ENCODE peak calls at places on chromosomes 13 and 19, in four cellular contexts. One of them, this sample, is unnamed.

GRCh38 chr19:49831592-49831991 is 13.5 kb downstream of the MED25 start:
- DNase-seq in endodermal cell: no peak
- DNase-seq in spleen: no peak
- DNase-seq in CD4-positive, alpha-beta T cell: no peak
- DNase-seq in this sample: no peak

GRCh38 chr13:61294467-61295186 is 121.0 kb downstream of the PCDH20 start:
- DNase-seq in spleen: no peak
- DNase-seq in CD4-positive, alpha-beta T cell: no peak
- DNase-seq in endodermal cell: no peak
- DNase-seq in this sample: no peak

GRCh38 chr19:6717441-6717971 is 2.9 kb downstream of the C3 start:
- DNase-seq in spleen: no peak
- DNase-seq in endodermal cell: no peak
- DNase-seq in CD4-positive, alpha-beta T cell: no peak
- DNase-seq in this sample: no peak

GRCh38 chr19:41753936-41754529 is 1.3 kb upstream of the CEACAM6 start:
- DNase-seq in CD4-positive, alpha-beta T cell: peak
- DNase-seq in spleen: peak
- DNase-seq in endodermal cell: peak
- DNase-seq in this sample: peak

GRCh38 chr13:61880576-61881283 is 465.1 kb upstream of the PCDH20 start:
- DNase-seq in endodermal cell: peak
- DNase-seq in CD4-positive, alpha-beta T cell: no peak
- DNase-seq in spleen: no peak
- DNase-seq in this sample: no peak

GRCh38 chr13:85194482-85194881 is 604.7 kb downstream of the SLITRK6 start:
- DNase-seq in endodermal cell: no peak
- DNase-seq in spleen: no peak
- DNase-seq in CD4-positive, alpha-beta T cell: no peak
- DNase-seq in this sample: no peak

GRCh38 chr13:39825886-39826285 is 170.4 kb downstream of the COG6 start:
- DNase-seq in spleen: no peak
- DNase-seq in endodermal cell: no peak
- DNase-seq in CD4-positive, alpha-beta T cell: no peak
- DNase-seq in this sample: no peak

GRCh38 chr19:15180451-15181390 is 20.1 kb downstream of the NOTCH3 start:
- DNase-seq in spleen: peak
- DNase-seq in CD4-positive, alpha-beta T cell: no peak
- DNase-seq in endodermal cell: peak
- DNase-seq in this sample: no peak

GRCh38 chr13:28569886-28570285 is 75.0 kb upstream of the FLT1 start:
- DNase-seq in spleen: no peak
- DNase-seq in endodermal cell: no peak
- DNase-seq in CD4-positive, alpha-beta T cell: no peak
- DNase-seq in this sample: no peak

GRCh38 chr19:17739121-17739875 is 12.0 kb upstream of the FCHO1 start:
- DNase-seq in endodermal cell: no peak
- DNase-seq in spleen: peak
- DNase-seq in CD4-positive, alpha-beta T cell: no peak
- DNase-seq in this sample: peak

DNA sequence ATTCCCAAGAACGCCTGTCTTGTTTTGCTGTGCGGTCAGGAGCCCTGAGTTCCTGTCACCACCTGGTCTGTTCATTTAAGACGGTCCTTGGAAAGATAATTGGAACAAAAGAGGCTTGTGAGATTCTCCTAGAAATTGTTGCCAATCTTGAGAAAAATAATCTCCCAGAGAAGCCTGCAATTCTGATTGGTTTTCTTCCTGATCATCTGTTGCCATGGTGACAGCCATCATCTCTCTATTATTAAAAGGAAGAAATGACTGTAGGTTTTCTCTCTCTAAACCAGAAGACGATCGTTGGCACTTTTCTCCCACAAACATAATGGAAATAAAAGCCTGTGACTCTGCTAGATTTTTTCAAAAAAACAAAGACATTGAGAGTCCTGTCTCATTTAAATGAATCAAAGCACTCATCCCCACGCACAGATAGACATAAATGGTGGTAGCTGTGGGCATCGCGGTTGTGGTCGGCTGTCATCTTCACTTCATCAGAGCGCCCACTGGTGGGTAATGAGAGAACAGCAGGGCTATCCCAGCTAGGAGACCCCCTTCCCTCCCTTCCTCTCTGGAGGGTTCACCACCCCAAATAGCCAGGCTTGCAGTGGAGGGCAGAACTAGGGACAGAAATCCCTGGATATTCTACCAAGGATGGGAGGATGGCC is 21.7 kb upstream of the CALM3 start:
- DNase-seq in endodermal cell: peak
- DNase-seq in CD4-positive, alpha-beta T cell: no peak
- DNase-seq in spleen: no peak
- DNase-seq in this sample: no peak
- TF ChIP-seq CTCF in endodermal cell: peak
- TF ChIP-seq CTCF in CD4-positive, alpha-beta T cell: no peak
- TF ChIP-seq CTCF in spleen: peak
- TF ChIP-seq CTCF in this sample: no peak

DNA sequence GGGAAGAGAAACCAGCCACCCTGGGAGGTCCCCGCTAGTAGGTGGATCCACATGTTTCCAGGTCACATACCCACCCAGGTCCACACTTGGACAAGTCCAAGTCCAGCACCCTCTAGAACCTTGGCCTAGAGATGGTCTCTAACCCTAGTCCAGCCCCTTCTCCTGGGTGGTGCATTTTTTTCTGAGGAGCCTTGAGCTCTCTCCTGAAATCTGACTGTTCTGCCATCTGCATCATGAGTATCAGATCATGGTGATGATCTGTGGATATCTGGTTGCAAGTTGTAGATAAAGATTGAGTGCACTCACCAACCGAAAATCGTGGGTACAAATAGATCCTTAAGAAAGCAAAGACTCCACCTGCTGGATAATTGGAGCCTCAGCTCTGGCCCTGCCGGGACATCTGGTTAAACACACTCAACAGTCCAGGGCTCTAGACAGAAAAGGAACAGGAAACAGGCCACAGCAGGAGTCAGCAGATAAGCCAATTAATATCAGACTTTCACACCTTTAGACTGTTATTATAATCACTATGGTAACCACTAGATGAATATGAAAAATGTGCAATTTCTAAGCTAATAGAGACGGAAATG is 41.1 kb downstream of the GPR12 start:
- DNase-seq in endodermal cell: no peak
- DNase-seq in CD4-positive, alpha-beta T cell: no peak
- DNase-seq in spleen: no peak
- DNase-seq in this sample: no peak
- TF ChIP-seq CTCF in endodermal cell: peak
- TF ChIP-seq CTCF in CD4-positive, alpha-beta T cell: no peak
- TF ChIP-seq CTCF in spleen: no peak
- TF ChIP-seq CTCF in this sample: no peak

GRCh38 chr19:43934985-43935708 is at the start of gene ZNF45:
- DNase-seq in spleen: peak
- DNase-seq in endodermal cell: peak
- DNase-seq in CD4-positive, alpha-beta T cell: peak
- DNase-seq in this sample: peak
- TF ChIP-seq CTCF in spleen: no peak
- TF ChIP-seq CTCF in endodermal cell: no peak
- TF ChIP-seq CTCF in CD4-positive, alpha-beta T cell: no peak
- TF ChIP-seq CTCF in this sample: no peak

GRCh38 chr19:13243971-13244370 is 93.8 kb downstream of the IER2 start:
- DNase-seq in endodermal cell: peak
- DNase-seq in spleen: no peak
- DNase-seq in CD4-positive, alpha-beta T cell: no peak
- DNase-seq in this sample: no peak

GRCh38 chr19:13238891-13239534 is 88.8 kb downstream of the IER2 start:
- DNase-seq in spleen: no peak
- DNase-seq in endodermal cell: no peak
- DNase-seq in CD4-positive, alpha-beta T cell: no peak
- DNase-seq in this sample: no peak

GRCh38 chr19:13244920-13245319 is 94.7 kb downstream of the IER2 start:
- DNase-seq in CD4-positive, alpha-beta T cell: no peak
- DNase-seq in spleen: no peak
- DNase-seq in endodermal cell: no peak
- DNase-seq in this sample: no peak

GRCh38 chr19:13240312-13241022 is 90.3 kb downstream of the IER2 start:
- DNase-seq in endodermal cell: no peak
- DNase-seq in CD4-positive, alpha-beta T cell: no peak
- DNase-seq in spleen: no peak
- DNase-seq in this sample: no peak

DNA sequence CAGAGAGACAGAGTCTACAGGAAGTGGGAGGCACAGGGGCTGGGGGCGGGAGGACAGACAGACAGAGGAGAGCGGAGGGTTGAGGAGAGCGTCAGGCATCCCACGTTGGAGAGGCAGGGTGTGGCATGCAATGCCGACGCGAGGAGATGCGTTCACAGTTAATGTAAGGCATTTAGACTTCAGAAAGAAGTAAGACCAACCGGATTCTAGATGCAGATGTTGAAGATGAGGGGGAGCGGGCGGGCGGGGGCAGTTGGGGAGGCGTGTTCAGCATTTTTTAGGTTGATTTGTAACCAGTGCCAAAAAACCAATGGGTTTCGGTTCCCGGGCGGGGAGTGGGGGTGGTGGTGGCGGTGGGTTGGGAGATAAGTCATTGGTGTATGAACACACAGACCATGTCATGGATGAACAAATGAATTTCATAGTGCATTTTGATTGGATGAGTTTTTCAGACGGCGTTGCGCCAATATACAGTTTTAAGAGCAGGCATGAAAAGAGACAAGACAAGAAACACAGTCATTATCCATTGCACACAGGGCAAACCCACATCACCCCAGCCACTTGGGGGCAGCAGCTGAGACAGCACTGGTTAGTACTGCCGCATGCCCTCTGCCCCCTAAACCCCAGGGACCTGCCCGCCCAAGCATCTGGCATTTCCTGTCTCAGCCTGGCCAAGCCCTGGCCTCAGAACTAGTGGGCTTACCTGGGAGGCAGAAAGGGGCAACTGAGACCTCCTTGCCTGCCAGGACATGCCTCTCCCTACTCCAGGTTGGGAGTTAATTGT is 91.3 kb downstream of the IER2 start:
- DNase-seq in endodermal cell: peak
- DNase-seq in CD4-positive, alpha-beta T cell: no peak
- DNase-seq in spleen: no peak
- DNase-seq in this sample: peak
- TF ChIP-seq CTCF in endodermal cell: peak
- TF ChIP-seq CTCF in CD4-positive, alpha-beta T cell: no peak
- TF ChIP-seq CTCF in spleen: no peak
- TF ChIP-seq CTCF in this sample: no peak

GRCh38 chr13:93248627-93249047 is 22.0 kb downstream of the GPC6 start:
- DNase-seq in CD4-positive, alpha-beta T cell: no peak
- DNase-seq in endodermal cell: peak
- DNase-seq in spleen: no peak
- DNase-seq in this sample: no peak
- TF ChIP-seq CTCF in CD4-positive, alpha-beta T cell: no peak
- TF ChIP-seq CTCF in endodermal cell: peak
- TF ChIP-seq CTCF in spleen: no peak
- TF ChIP-seq CTCF in this sample: no peak

GRCh38 chr19:14072535-14073231 is at the start of gene MISP3:
- DNase-seq in spleen: peak
- DNase-seq in endodermal cell: peak
- DNase-seq in CD4-positive, alpha-beta T cell: no peak
- DNase-seq in this sample: peak

GRCh38 chr19:14070268-14071050 is 2.1 kb upstream of the MISP3 start:
- DNase-seq in CD4-positive, alpha-beta T cell: no peak
- DNase-seq in endodermal cell: no peak
- DNase-seq in spleen: no peak
- DNase-seq in this sample: no peak

GRCh38 chr19:14078406-14078805 is 5.8 kb downstream of the MISP3 start:
- DNase-seq in CD4-positive, alpha-beta T cell: no peak
- DNase-seq in endodermal cell: no peak
- DNase-seq in spleen: no peak
- DNase-seq in this sample: no peak

GRCh38 chr19:14073925-14074838 is 1.6 kb downstream of the MISP3 start:
- DNase-seq in spleen: peak
- DNase-seq in CD4-positive, alpha-beta T cell: no peak
- DNase-seq in endodermal cell: no peak
- DNase-seq in this sample: no peak

DNA sequence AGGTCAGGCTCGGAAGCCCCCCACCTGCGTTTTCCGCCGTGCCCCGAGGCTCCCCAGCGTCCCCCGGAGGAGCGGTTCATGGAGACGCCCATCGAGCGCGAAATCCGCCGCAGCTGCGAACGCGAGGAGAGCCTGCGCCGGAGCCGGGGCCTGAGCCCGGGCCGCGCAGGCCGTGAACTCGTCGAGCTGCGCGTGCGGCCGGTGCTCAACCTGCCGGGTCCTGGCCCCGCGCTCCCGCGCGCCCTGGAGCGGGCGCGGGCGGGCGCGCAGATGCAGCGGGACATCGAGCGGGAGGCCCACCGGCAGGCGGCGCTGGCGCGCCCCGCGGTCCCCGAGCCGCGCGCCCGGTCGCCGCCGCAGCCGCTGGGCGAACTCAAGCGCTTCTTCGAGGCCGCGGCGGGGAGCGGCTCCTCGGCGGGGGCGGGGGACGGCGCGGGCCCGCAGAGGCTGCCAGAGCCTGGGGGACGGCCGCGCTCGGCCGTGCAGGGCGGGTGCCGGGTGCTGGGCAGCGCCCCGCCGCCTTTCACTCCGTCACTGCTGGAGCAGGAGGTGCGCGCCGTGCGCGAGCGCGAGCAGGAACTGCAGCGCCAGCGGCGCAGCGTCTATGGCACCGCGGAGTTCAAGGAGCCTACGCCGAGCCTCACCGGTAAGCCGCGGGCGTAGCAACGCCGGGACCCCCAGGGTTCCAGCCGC is 792 bp downstream of the MISP3 start:
- DNase-seq in CD4-positive, alpha-beta T cell: peak
- DNase-seq in endodermal cell: peak
- DNase-seq in spleen: peak
- DNase-seq in this sample: peak
- TF ChIP-seq CTCF in CD4-positive, alpha-beta T cell: no peak
- TF ChIP-seq CTCF in endodermal cell: peak
- TF ChIP-seq CTCF in spleen: peak
- TF ChIP-seq CTCF in this sample: no peak

GRCh38 chr13:81031996-81032395 is 691.1 kb upstream of the SPRY2 start:
- DNase-seq in CD4-positive, alpha-beta T cell: no peak
- DNase-seq in endodermal cell: no peak
- DNase-seq in spleen: no peak
- DNase-seq in this sample: no peak
- TF ChIP-seq CTCF in CD4-positive, alpha-beta T cell: no peak
- TF ChIP-seq CTCF in endodermal cell: no peak
- TF ChIP-seq CTCF in spleen: no peak
- TF ChIP-seq CTCF in this sample: no peak

DNA sequence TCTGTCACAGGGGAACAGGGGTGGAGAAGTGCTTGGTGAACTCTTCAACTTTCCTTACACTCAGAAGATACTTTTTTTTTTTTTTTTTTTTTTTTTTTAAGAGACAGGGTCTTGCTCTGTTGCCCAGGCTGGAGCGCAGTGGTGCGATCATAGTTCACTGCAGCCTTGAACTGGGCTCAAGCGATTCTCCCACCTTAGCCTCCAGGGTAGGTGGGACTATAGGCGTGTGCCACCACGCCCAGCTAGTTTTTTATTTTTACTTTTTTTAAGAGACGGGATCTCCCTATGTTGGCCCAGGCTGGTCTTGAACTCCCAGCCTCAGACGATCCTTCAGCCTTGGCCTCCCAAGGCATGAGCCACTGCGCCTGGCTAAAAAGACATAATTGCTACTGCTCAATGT is 11.5 kb downstream of the CEBPG start:
- DNase-seq in endodermal cell: no peak
- DNase-seq in spleen: no peak
- DNase-seq in CD4-positive, alpha-beta T cell: no peak
- DNase-seq in this sample: no peak
- TF ChIP-seq CTCF in endodermal cell: no peak
- TF ChIP-seq CTCF in spleen: no peak
- TF ChIP-seq CTCF in CD4-positive, alpha-beta T cell: no peak
- TF ChIP-seq CTCF in this sample: no peak

GRCh38 chr13:89113744-89114143 is 1442.6 kb downstream of the SLITRK5 start:
- DNase-seq in spleen: no peak
- DNase-seq in endodermal cell: peak
- DNase-seq in CD4-positive, alpha-beta T cell: no peak
- DNase-seq in this sample: no peak

GRCh38 chr13:89115307-89115706 is 1444.1 kb downstream of the SLITRK5 start:
- DNase-seq in endodermal cell: peak
- DNase-seq in spleen: no peak
- DNase-seq in CD4-positive, alpha-beta T cell: no peak
- DNase-seq in this sample: no peak
- TF ChIP-seq CTCF in endodermal cell: peak
- TF ChIP-seq CTCF in spleen: no peak
- TF ChIP-seq CTCF in CD4-positive, alpha-beta T cell: no peak
- TF ChIP-seq CTCF in this sample: no peak